ENCODE peak calls at places on chromosomes 12 and 14, in four cellular contexts. A is K562, F is A549, S is HepG2. D is an unnamed sample.

GRCh38 chr12:92244036-92244435 is 98.4 kb upstream of the BTG1 start:
- DNase-seq in A (no peak), S (no peak), F (no peak), D (peak; percentile 6)

GRCh38 chr14:88993946-88994345 is 169.5 kb downstream of the TTC8 start:
- DNase-seq in S (no peak), F (peak; percentile 77), A (no peak), D (peak; percentile 76)

GRCh38 chr12:27331927-27332324 is 710 bp upstream of the BMAL2 start:
- DNase-seq in S (no peak), A (no peak), F (no peak), D (no peak)

GRCh38 chr12:124663206-124663605 is 95.8 kb upstream of the NCOR2 start:
- DNase-seq in F (no peak), A (no peak), S (peak; percentile 54), D (no peak)

GRCh38 chr12:43291516-43291915 is 260.5 kb downstream of the ADAMTS20 start:
- DNase-seq in S (no peak), F (no peak), A (no peak), D (peak; percentile 88)

GRCh38 chr14:73467800-73468199 is 9.5 kb upstream of the NUMB start:
- DNase-seq in S (no peak), F (no peak), A (peak; percentile 12), D (peak; percentile 74)

GRCh38 chr14:67477926-67478915 is 10.3 kb downstream of the TMEM229B start:
- DNase-seq in A (no peak), S (no peak), F (no peak), D (no peak)

GRCh38 chr14:105249175-105250007 is 1.1 kb downstream of the BTBD6 start:
- DNase-seq in S (no peak), F (peak; percentile 24), A (no peak), D (peak; percentile 26)

GRCh38 chr14:93532550-93532949 is 101.8 kb downstream of the UNC79 start:
- DNase-seq in S (no peak), F (no peak), A (no peak), D (no peak)

GRCh38 chr12:6563448-6564050 is 4.5 kb downstream of the NOP2 start:
- DNase-seq in S (peak; percentile 54), A (peak; percentile 45), F (peak; percentile 69), D (peak; percentile 40)

GRCh38 chr12:8905546-8905945 is 8.8 kb upstream of the PHC1 start:
- DNase-seq in A (no peak), S (no peak), F (no peak), D (no peak)

GRCh38 chr12:8906781-8907180 is 7.5 kb upstream of the PHC1 start:
- DNase-seq in S (no peak), A (no peak), F (no peak), D (no peak)

GRCh38 chr12:8907513-8907912 is 6.8 kb upstream of the PHC1 start:
- DNase-seq in S (no peak), A (no peak), F (no peak), D (no peak)

GRCh38 chr12:8899835-8900234 is 14.5 kb upstream of the PHC1 start:
- DNase-seq in F (no peak), S (no peak), A (no peak), D (no peak)

DNA sequence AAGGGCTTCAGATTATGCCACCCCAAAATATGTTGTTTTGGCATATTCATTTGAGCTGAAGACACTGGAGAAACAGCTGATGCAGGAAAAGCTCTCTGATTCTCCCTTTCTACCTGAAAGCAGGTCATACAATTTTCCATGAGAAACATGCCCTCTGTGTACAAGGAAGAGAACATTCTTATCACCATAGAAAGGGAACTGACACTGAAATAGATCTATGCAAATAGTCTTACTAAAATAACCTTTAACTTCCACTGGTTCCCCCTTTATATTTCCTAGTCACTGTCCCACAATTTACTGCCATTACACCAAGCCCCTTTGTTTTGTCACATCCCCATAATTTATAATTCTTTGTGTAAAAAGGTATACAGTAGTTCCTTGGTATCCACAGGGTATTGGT is 9.6 kb upstream of the PHC1 start:
- DNase-seq in A (no peak), S (no peak), F (no peak), D (no peak)
- TF ChIP-seq MAZ in A (no peak), S (no peak), F (no peak), D (no peak)

DNA sequence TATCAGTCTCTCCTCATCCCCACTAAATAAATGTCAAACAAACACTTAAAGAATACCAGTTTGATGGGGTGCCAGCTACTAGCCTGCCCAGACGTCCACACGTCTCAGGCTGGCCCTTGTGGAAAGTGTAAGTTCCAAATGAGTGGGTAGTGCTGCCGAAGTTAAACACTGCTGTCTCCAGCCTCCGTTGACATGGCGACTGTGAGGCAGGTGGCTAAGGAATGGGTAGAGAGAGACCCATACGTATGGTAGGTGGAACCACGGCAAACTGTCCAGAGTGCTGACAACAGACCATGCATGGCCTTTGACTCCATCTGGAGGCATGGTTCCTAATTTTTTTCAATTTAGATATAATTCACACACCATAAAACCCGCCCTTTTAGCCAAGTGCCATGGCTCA is 37.9 kb downstream of the PITPNM2 start:
- DNase-seq in F (no peak), A (no peak), S (no peak), D (no peak)
- TF ChIP-seq MAZ in F (no peak), A (no peak), S (no peak), D (no peak)

GRCh38 chr12:47774664-47775063 is 1.6 kb downstream of the SLC48A1 start:
- DNase-seq in S (no peak), A (no peak), F (no peak), D (no peak)
- TF ChIP-seq MAZ in S (no peak), A (no peak), F (no peak), D (no peak)

DNA sequence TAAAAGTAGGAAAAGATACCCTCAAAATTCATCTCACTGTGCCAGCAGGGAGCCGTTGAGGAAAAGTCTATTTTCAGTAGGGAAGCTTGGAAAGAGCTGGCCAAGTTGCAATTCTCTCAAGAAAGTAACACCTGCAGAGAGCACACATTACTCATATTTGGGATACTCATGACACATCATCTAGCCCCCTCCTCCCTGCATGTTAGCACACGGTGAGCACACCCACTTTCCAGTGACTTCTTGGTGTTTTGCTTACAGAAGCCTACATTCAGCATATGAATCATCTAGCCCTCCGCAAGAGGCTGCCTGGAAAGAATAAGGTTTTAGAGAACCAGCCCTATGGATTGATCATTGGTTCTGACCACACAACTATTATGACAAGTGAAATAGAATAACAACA is 124.5 kb downstream of the PTPRO start:
- DNase-seq in A (no peak), S (no peak), F (peak; percentile 25), D (no peak)
- TF ChIP-seq MAZ in A (no peak), S (no peak), F (no peak), D (no peak)

GRCh38 chr14:63712123-63712522 is 15.7 kb downstream of the SGPP1 start:
- DNase-seq in S (no peak), A (no peak), F (no peak), D (no peak)
- TF ChIP-seq MAZ in S (no peak), A (no peak), F (no peak), D (no peak)

D was measured in IMR-90.